ENCODE peak calls at places on chromosomes 6 and 20, in eight cellular contexts. O is psoas muscle, D is HTR-8/SVneo, K is HEK293T, Y is stomach, L is mesothelial cell of epicardium, U is T-helper 2 cell, G is omental fat pad. X is an unnamed sample.

GRCh38 chr6:15243994-15244604 is 1.8 kb upstream of the JARID2 start:
- DNase-seq in D (no peak), G (no peak), Y (no peak), O (no peak), K (no peak), U (no peak), L (no peak), X (no peak)

GRCh38 chr20:661474-662288 is 8.7 kb upstream of the SRXN1 start:
- DNase-seq in O (no peak), L (no peak), K (no peak), G (no peak), Y (no peak), D (no peak), U (no peak), X (no peak)

GRCh38 chr6:123091091-123091895 is 95.3 kb downstream of the CLVS2 start:
- DNase-seq in Y (peak), U (no peak), L (no peak), D (no peak), O (peak), K (peak), G (no peak), X (no peak)

GRCh38 chr6:158869010-158869603 is 49.9 kb upstream of the EZR start:
- DNase-seq in G (no peak), L (no peak), U (no peak), D (peak), Y (no peak), K (no peak), O (peak), X (no peak)

GRCh38 chr6:163667372-163668060 is 253.0 kb downstream of the QKI start:
- DNase-seq in G (no peak), O (no peak), U (no peak), Y (no peak), K (no peak), L (no peak), D (peak), X (no peak)

GRCh38 chr6:27503436-27504030 is 30.6 kb upstream of the ZNF184 start:
- DNase-seq in K (peak), U (peak), O (peak), G (no peak), D (no peak), Y (peak), L (peak), X (peak)

GRCh38 chr6:88596801-88597200 is 366.6 kb downstream of the RNGTT start:
- DNase-seq in O (no peak), D (no peak), L (no peak), U (no peak), G (no peak), Y (no peak), K (no peak), X (no peak)

GRCh38 chr6:32397252-32397920 is 9.6 kb downstream of the BTNL2 start:
- DNase-seq in U (no peak), G (no peak), O (no peak), L (no peak), Y (no peak), D (no peak), K (no peak), X (no peak)

GRCh38 chr6:149867876-149868640 is 3.9 kb upstream of the LRP11 start:
- DNase-seq in Y (no peak), G (no peak), L (no peak), U (no peak), K (no peak), D (no peak), O (no peak), X (no peak)

GRCh38 chr6:5181494-5182287 is 79.1 kb downstream of the LYRM4 start:
- DNase-seq in U (no peak), O (no peak), D (no peak), K (no peak), G (no peak), Y (no peak), L (no peak), X (no peak)

GRCh38 chr6:1526689-1527088 is 83.0 kb upstream of the FOXC1 start:
- DNase-seq in U (no peak), G (no peak), L (no peak), Y (no peak), K (no peak), O (no peak), D (no peak), X (no peak)

GRCh38 chr6:111230351-111231077 is 143.2 kb downstream of the SLC16A10 start:
- DNase-seq in K (no peak), Y (no peak), D (no peak), O (no peak), G (no peak), U (no peak), L (no peak), X (no peak)

GRCh38 chr6:39887692-39888450 is 46.4 kb downstream of the MOCS1 start:
- DNase-seq in G (peak), Y (peak), D (peak), O (peak), L (no peak), U (no peak), K (no peak), X (no peak)

GRCh38 chr20:5297280-5298004 is 19.3 kb downstream of the PROKR2 start:
- DNase-seq in G (no peak), K (no peak), D (no peak), L (no peak), Y (no peak), O (no peak), U (no peak), X (no peak)

GRCh38 chr6:97195117-97195516 is 87.9 kb downstream of the MMS22L start:
- DNase-seq in G (no peak), Y (no peak), D (no peak), U (no peak), L (no peak), K (no peak), O (no peak), X (no peak)

GRCh38 chr6:97186416-97186999 is 96.5 kb downstream of the MMS22L start:
- DNase-seq in U (peak), G (peak), K (peak), D (peak), Y (peak), L (peak), O (peak), X (peak)

GRCh38 chr6:155472886-155473285 is 17.2 kb upstream of the NOX3 start:
- DNase-seq in O (no peak), K (no peak), Y (no peak), G (no peak), D (no peak), L (no peak), U (no peak), X (no peak)

GRCh38 chr20:19778404-19778803 is 20.3 kb downstream of the RIN2 start:
- DNase-seq in U (no peak), L (no peak), Y (no peak), G (no peak), O (no peak), K (no peak), D (no peak), X (no peak)

GRCh38 chr6:40903456-40903855 is 135.6 kb downstream of the UNC5CL start:
- DNase-seq in G (no peak), D (no peak), U (no peak), K (no peak), O (no peak), L (no peak), Y (no peak), X (no peak)

GRCh38 chr6:17012421-17013225 is 89.2 kb upstream of the STMND1 start:
- DNase-seq in L (no peak), K (peak), O (no peak), D (peak), G (no peak), U (no peak), Y (no peak), X (no peak)

GRCh38 chr20:1897486-1897885 is 2.3 kb downstream of the SIRPA start:
- DNase-seq in Y (no peak), O (no peak), U (no peak), L (no peak), G (no peak), K (no peak), D (no peak), X (no peak)

GRCh38 chr6:170093658-170094596 is 197.0 kb downstream of the DLL1 start:
- DNase-seq in L (peak), U (no peak), D (no peak), Y (peak), G (peak), O (no peak), K (no peak), X (peak)

GRCh38 chr6:83511901-83512681 is at the start of gene PRSS35:
- DNase-seq in U (no peak), G (no peak), O (peak), K (peak), L (peak), D (peak), Y (peak), X (peak)

GRCh38 chr20:18734525-18735189 is 78.9 kb upstream of the SCP2D1 start:
- DNase-seq in L (no peak), D (no peak), Y (no peak), K (no peak), U (no peak), O (no peak), G (no peak), X (no peak)

GRCh38 chr6:16741112-16742016 is 19.9 kb downstream of the ATXN1 start:
- DNase-seq in U (no peak), Y (no peak), G (no peak), L (no peak), D (no peak), O (no peak), K (no peak), X (no peak)

GRCh38 chr6:110265273-110265672 is 85.0 kb downstream of the CDC40 start:
- DNase-seq in U (no peak), K (no peak), L (no peak), O (no peak), D (no peak), Y (no peak), G (no peak), X (no peak)

GRCh38 chr6:33208089-33208967 is at the start of gene RING1:
- DNase-seq in L (peak), K (peak), U (peak), Y (peak), G (peak), D (peak), O (peak), X (peak)

GRCh38 chr6:158021814-158022748 is 40.4 kb downstream of the SYNJ2 start:
- DNase-seq in Y (no peak), D (no peak), L (no peak), K (no peak), O (no peak), G (no peak), U (no peak), X (no peak)

GRCh38 chr6:80165143-80165542 is 58.7 kb downstream of the BCKDHB start:
- DNase-seq in O (no peak), D (no peak), G (no peak), L (no peak), Y (no peak), U (no peak), K (no peak), X (no peak)